ENCODE peak calls at places on chromosomes 5 and 9, in five cellular contexts. S, B, Y, L and J are unnamed samples.

GRCh38 chr9:21997480-21997879 is 2.9 kb downstream of the CDKN2B-AS1 start:
- DNase-seq in S (no peak), B (no peak), Y (no peak), L (no peak), J (no peak)

GRCh38 chr5:54438601-54439399 is 16.7 kb upstream of the HSPB3 start:
- DNase-seq in S (no peak), B (no peak), Y (no peak), L (no peak), J (no peak)

GRCh38 chr5:65924366-65925093 is 1.8 kb upstream of the ERBIN start:
- DNase-seq in S (no peak), B (no peak), Y (no peak), L (no peak), J (no peak)

GRCh38 chr9:93110400-93110855 is 14.4 kb downstream of the CARD19 start:
- DNase-seq in S (no peak), B (no peak), Y (peak; percentile 13), L (no peak), J (no peak)

GRCh38 chr9:116154976-116155699 is 1.5 kb downstream of the PAPPA start:
- DNase-seq in S (no peak), B (peak; percentile 81), Y (peak; percentile 51), L (peak; percentile 29), J (no peak)

GRCh38 chr9:111023090-111023489 is 15.2 kb downstream of the LPAR1 start:
- DNase-seq in S (no peak), B (no peak), Y (no peak), L (no peak), J (no peak)

GRCh38 chr5:6583049-6583880 is 49.6 kb downstream of the NSUN2 start:
- DNase-seq in S (no peak), B (peak; percentile 8), Y (peak; percentile 43), L (peak; percentile 51), J (no peak)

GRCh38 chr5:158967566-158967965 is 132.2 kb downstream of the EBF1 start:
- DNase-seq in S (no peak), B (no peak), Y (no peak), L (no peak), J (peak; percentile 45)

GRCh38 chr5:169521366-169521983 is 62.1 kb upstream of the SPDL1 start:
- DNase-seq in S (no peak), B (no peak), Y (peak; percentile 17), L (no peak), J (no peak)

GRCh38 chr9:2026181-2026580 is 11.0 kb downstream of the SMARCA2 start:
- DNase-seq in S (no peak), B (no peak), Y (no peak), L (no peak), J (no peak)

GRCh38 chr5:59040007-59040803 is 457.3 kb downstream of the RAB3C start:
- DNase-seq in S (no peak), B (peak; percentile 81), Y (no peak), L (no peak), J (no peak)

GRCh38 chr9:20508242-20508641 is 114.1 kb downstream of the MLLT3 start:
- DNase-seq in S (no peak), B (no peak), Y (no peak), L (no peak), J (no peak)

GRCh38 chr5:18744990-18745590 is 1110.8 kb downstream of the TAF11L14 start:
- DNase-seq in S (no peak), B (no peak), Y (no peak), L (no peak), J (no peak)

GRCh38 chr5:112846556-112846955 is 14.5 kb upstream of the SRP19 start:
- DNase-seq in S (no peak), B (no peak), Y (no peak), L (no peak), J (no peak)

GRCh38 chr9:112005939-112006338 is 109.3 kb downstream of the UGCG start:
- DNase-seq in S (no peak), B (no peak), Y (no peak), L (no peak), J (no peak)

GRCh38 chr9:112867275-112867991 is 23.2 kb downstream of the SLC46A2 start:
- DNase-seq in S (peak; percentile 29), B (peak; percentile 52), Y (no peak), L (peak; percentile 73), J (peak; percentile 69)

GRCh38 chr9:91428927-91429351 is 5.3 kb upstream of the NFIL3 start:
- DNase-seq in S (no peak), B (peak; percentile 97), Y (peak; percentile 37), L (no peak), J (no peak)

GRCh38 chr5:148666353-148666752 is 12.0 kb upstream of the HTR4 start:
- DNase-seq in S (no peak), B (no peak), Y (no peak), L (no peak), J (no peak)

GRCh38 chr9:71758277-71758676 is 10.0 kb downstream of the CEMIP2 start:
- DNase-seq in S (no peak), B (no peak), Y (no peak), L (peak; percentile 78), J (no peak)

GRCh38 chr5:143594913-143595818 is 191.7 kb upstream of the NR3C1 start:
- DNase-seq in S (peak; percentile 23), B (peak; percentile 14), Y (no peak), L (no peak), J (no peak)

GRCh38 chr5:96871686-96872085 is 4.6 kb upstream of the ERAP2 start:
- DNase-seq in S (no peak), B (no peak), Y (no peak), L (no peak), J (no peak)

GRCh38 chr5:68555891-68556689 is 340.5 kb downstream of the PIK3R1 start:
- DNase-seq in S (no peak), B (no peak), Y (no peak), L (no peak), J (no peak)

GRCh38 chr5:127988149-127988755 is 95.3 kb upstream of the SLC12A2 start:
- DNase-seq in S (peak; percentile 47), B (peak; percentile 90), Y (no peak), L (no peak), J (peak; percentile 42)

GRCh38 chr5:143016777-143017374 is 246.7 kb downstream of the ARHGAP26 start:
- DNase-seq in S (no peak), B (peak; percentile 81), Y (no peak), L (no peak), J (no peak)

GRCh38 chr5:84072339-84072738 is 312.3 kb downstream of the EDIL3 start:
- DNase-seq in S (no peak), B (no peak), Y (no peak), L (no peak), J (no peak)

GRCh38 chr5:39759696-39760095 is 334.9 kb upstream of the DAB2 start:
- DNase-seq in S (no peak), B (peak; percentile 67), Y (no peak), L (no peak), J (no peak)

GRCh38 chr9:98064623-98065392 is 8.3 kb downstream of the NANS start:
- DNase-seq in S (no peak), B (no peak), Y (no peak), L (no peak), J (no peak)

GRCh38 chr9:113738898-113739604 is 137.1 kb upstream of the ZNF618 start:
- DNase-seq in S (no peak), B (no peak), Y (no peak), L (peak; percentile 42), J (no peak)

GRCh38 chr5:17413691-17414090 is 84.3 kb upstream of the TAF11L2 start:
- DNase-seq in S (no peak), B (no peak), Y (no peak), L (no peak), J (no peak)

GRCh38 chr9:76456202-76456926 is 2.6 kb upstream of the GCNT1 start:
- DNase-seq in S (no peak), B (peak; percentile 77), Y (no peak), L (peak; percentile 65), J (no peak)

GRCh38 chr5:127055880-127056653 is 17.2 kb downstream of the C5orf63 start:
- DNase-seq in S (no peak), B (no peak), Y (no peak), L (no peak), J (no peak)

GRCh38 chr5:34582364-34582763 is 73.8 kb upstream of the RAI14 start:
- DNase-seq in S (no peak), B (no peak), Y (no peak), L (no peak), J (no peak)

DNA sequence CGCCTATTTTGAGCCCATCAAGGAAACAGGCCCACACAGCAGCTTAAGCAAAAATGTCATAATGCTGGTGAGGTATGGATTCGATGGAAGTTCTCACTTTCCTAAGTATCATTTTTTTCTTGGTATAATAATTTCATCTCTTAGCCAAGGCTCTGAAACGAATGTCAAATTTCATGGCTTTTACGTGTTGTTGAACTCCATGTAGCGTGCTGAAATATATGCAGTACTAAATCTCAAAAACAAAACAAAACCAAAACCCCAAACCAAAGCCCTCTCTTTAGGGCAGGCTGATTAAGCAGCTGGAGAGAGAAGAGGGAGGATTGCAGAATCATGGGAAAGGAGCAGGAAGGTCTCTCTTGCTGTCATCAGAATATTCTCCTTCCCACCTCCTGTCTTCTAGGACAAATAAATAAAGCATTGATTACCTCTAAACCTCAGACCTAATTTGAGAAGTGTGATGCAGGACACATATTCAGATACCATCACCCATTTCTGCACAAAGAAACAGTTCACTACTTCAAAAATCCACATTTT is 58.3 kb downstream of the TMEM174 start:
- DNase-seq in S (no peak), B (no peak), Y (no peak), L (no peak), J (no peak)
- H3K27me3 ChIP-seq in S (no peaks in the 10 kb centered on the region), B (no peaks in the 10 kb centered on the region), Y (peaks cover 18% of the 10 kb centered on the region), L (peaks cover 70% of the 10 kb centered on the region), J (no peaks in the 10 kb centered on the region)

GRCh38 chr9:137095664-137096517 is 9.1 kb downstream of the MAN1B1 start:
- DNase-seq in S (no peak), B (no peak), Y (no peak), L (no peak), J (no peak)
- TF ChIP-seq CTCF in S (peak; percentile 38), B (no peak), Y (no peak), L (no peak), J (no peak)

GRCh38 chr9:36034911-36035490 is 1.7 kb upstream of the RECK start:
- DNase-seq in S (no peak), B (no peak), Y (no peak), L (no peak), J (no peak)

GRCh38 chr9:36037580-36038169 is 962 bp downstream of the RECK start:
- DNase-seq in S (no peak), B (peak; percentile 32), Y (no peak), L (no peak), J (no peak)

GRCh38 chr9:36036253-36036779 is 397 bp upstream of the RECK start:
- DNase-seq in S (no peak), B (no peak), Y (no peak), L (no peak), J (no peak)

GRCh38 chr9:36039121-36039520 is 2.4 kb downstream of the RECK start:
- DNase-seq in S (no peak), B (no peak), Y (no peak), L (no peak), J (no peak)

GRCh38 chr9:36036780-36037579 is at the start of gene RECK:
- DNase-seq in S (no peak), B (peak; percentile 68), Y (peak; percentile 89), L (peak; percentile 93), J (no peak)
- H3K27me3 ChIP-seq in S (no peaks in the 10 kb centered on the region), B (no peaks in the 10 kb centered on the region), Y (no peaks in the 10 kb centered on the region), L (no peaks in the 10 kb centered on the region), J (no peaks in the 10 kb centered on the region)

GRCh38 chr5:76016258-76016657 is 66.9 kb upstream of the SV2C start:
- DNase-seq in S (no peak), B (no peak), Y (no peak), L (no peak), J (no peak)
- TF ChIP-seq CTCF in S (peak; percentile 18), B (no peak), Y (no peak), L (peak; percentile 53), J (peak; percentile 20)